ENCODE peak calls at places on chromosomes 16 and 17, in four cellular contexts. T, K, E and B are unnamed samples.

GRCh38 chr16:86778978-86779377 is 200.6 kb downstream of the FOXL1 start:
- DNase-seq in T (no peak), K (no peak), E (no peak), B (no peak)

GRCh38 chr17:39018267-39019134 is 51.3 kb upstream of the FBXO47 start:
- DNase-seq in T (no peak), K (no peak), E (no peak), B (no peak)

GRCh38 chr17:77840156-77840555 is 118.3 kb upstream of the TNRC6C start:
- DNase-seq in T (peak), K (no peak), E (no peak), B (peak)

GRCh38 chr16:20944861-20945390 is 44.4 kb downstream of the LYRM1 start:
- DNase-seq in T (no peak), K (no peak), E (no peak), B (no peak)

GRCh38 chr17:77132411-77133086 is 8.2 kb upstream of the SEC14L1 start:
- DNase-seq in T (no peak), K (no peak), E (no peak), B (no peak)

GRCh38 chr17:9684955-9685621 is 39.8 kb downstream of the USP43 start:
- DNase-seq in T (no peak), K (no peak), E (no peak), B (peak)

GRCh38 chr16:72894291-72895151 is 153.4 kb downstream of the ZFHX3 start:
- DNase-seq in T (no peak), K (no peak), E (no peak), B (no peak)

GRCh38 chr16:74724820-74725549 is 24.3 kb upstream of the MLKL start:
- DNase-seq in T (no peak), K (peak), E (no peak), B (no peak)

GRCh38 chr17:76329664-76330063 is 21.6 kb upstream of the QRICH2 start:
- DNase-seq in T (no peak), K (no peak), E (no peak), B (no peak)

GRCh38 chr17:31374083-31374447 is 17.4 kb upstream of the RAB11FIP4 start:
- DNase-seq in T (no peak), K (no peak), E (no peak), B (no peak)